ENCODE peak calls at places on chromosome 20, in six cellular contexts. One of them, this sample, is unnamed.

GRCh38 chr20:41927189-41927588 is 309.0 kb upstream of the CHD6 start:
- DNase-seq in CD4-positive, alpha-beta memory T cell: no peak
- DNase-seq in lung: no peak
- DNase-seq in PC-3: no peak
- DNase-seq in spleen: no peak
- DNase-seq in K562: no peak
- DNase-seq in this sample: no peak

GRCh38 chr20:46331612-46332361 is 23.5 kb upstream of the CDH22 start:
- DNase-seq in CD4-positive, alpha-beta memory T cell: no peak
- DNase-seq in lung: no peak
- DNase-seq in PC-3: no peak
- DNase-seq in spleen: no peak
- DNase-seq in K562: no peak
- DNase-seq in this sample: peak; percentile 43

GRCh38 chr20:53716385-53716784 is 122.7 kb upstream of the ZNF217 start:
- DNase-seq in CD4-positive, alpha-beta memory T cell: no peak
- DNase-seq in lung: no peak
- DNase-seq in PC-3: no peak
- DNase-seq in spleen: no peak
- DNase-seq in K562: no peak
- DNase-seq in this sample: no peak

GRCh38 chr20:51313275-51313898 is 229.1 kb downstream of the NFATC2 start:
- DNase-seq in CD4-positive, alpha-beta memory T cell: no peak
- DNase-seq in lung: no peak
- DNase-seq in PC-3: peak; percentile 31
- DNase-seq in spleen: no peak
- DNase-seq in K562: no peak
- DNase-seq in this sample: no peak

GRCh38 chr20:32455171-32455900 is 97.2 kb downstream of the ASXL1 start:
- DNase-seq in CD4-positive, alpha-beta memory T cell: no peak
- DNase-seq in lung: no peak
- DNase-seq in PC-3: no peak
- DNase-seq in spleen: no peak
- DNase-seq in K562: no peak
- DNase-seq in this sample: no peak

GRCh38 chr20:48904566-48905321 is 16.8 kb upstream of the ARFGEF2 start:
- DNase-seq in CD4-positive, alpha-beta memory T cell: peak; percentile 66
- DNase-seq in lung: peak; percentile 46
- DNase-seq in PC-3: peak; percentile 93
- DNase-seq in spleen: no peak
- DNase-seq in K562: peak; percentile 69
- DNase-seq in this sample: peak; percentile 62

GRCh38 chr20:45963059-45964011 is 8.7 kb downstream of the ZNF335 start:
- DNase-seq in CD4-positive, alpha-beta memory T cell: peak; percentile 33
- DNase-seq in lung: no peak
- DNase-seq in PC-3: peak; percentile 76
- DNase-seq in spleen: peak; percentile 73
- DNase-seq in K562: peak; percentile 33
- DNase-seq in this sample: peak; percentile 68

GRCh38 chr20:3686867-3687321 is 5.1 kb upstream of the ADAM33 start:
- DNase-seq in CD4-positive, alpha-beta memory T cell: no peak
- DNase-seq in lung: peak; percentile 58
- DNase-seq in PC-3: peak; percentile 72
- DNase-seq in spleen: no peak
- DNase-seq in K562: no peak
- DNase-seq in this sample: no peak

GRCh38 chr20:5195655-5196054 is 68.8 kb downstream of the CDS2 start:
- DNase-seq in CD4-positive, alpha-beta memory T cell: no peak
- DNase-seq in lung: no peak
- DNase-seq in PC-3: no peak
- DNase-seq in spleen: no peak
- DNase-seq in K562: no peak
- DNase-seq in this sample: no peak

GRCh38 chr20:53071833-53072232 is 99.7 kb downstream of the TSHZ2 start:
- DNase-seq in CD4-positive, alpha-beta memory T cell: no peak
- DNase-seq in lung: no peak
- DNase-seq in PC-3: no peak
- DNase-seq in spleen: no peak
- DNase-seq in K562: no peak
- DNase-seq in this sample: no peak

GRCh38 chr20:40892642-40893041 is 136.0 kb upstream of the TOP1 start:
- DNase-seq in CD4-positive, alpha-beta memory T cell: no peak
- DNase-seq in lung: no peak
- DNase-seq in PC-3: peak; percentile 34
- DNase-seq in spleen: no peak
- DNase-seq in K562: no peak
- DNase-seq in this sample: no peak

GRCh38 chr20:44552950-44553908 is 29.1 kb upstream of the PKIG start:
- DNase-seq in CD4-positive, alpha-beta memory T cell: no peak
- DNase-seq in lung: peak; percentile 74
- DNase-seq in PC-3: peak; percentile 83
- DNase-seq in spleen: no peak
- DNase-seq in K562: no peak
- DNase-seq in this sample: no peak

GRCh38 chr20:34921436-34921835 is 34.2 kb downstream of the GSS start:
- DNase-seq in CD4-positive, alpha-beta memory T cell: no peak
- DNase-seq in lung: no peak
- DNase-seq in PC-3: peak; percentile 56
- DNase-seq in spleen: no peak
- DNase-seq in K562: no peak
- DNase-seq in this sample: no peak

GRCh38 chr20:41418739-41419293 is 52.2 kb upstream of the EMILIN3 start:
- DNase-seq in CD4-positive, alpha-beta memory T cell: no peak
- DNase-seq in lung: no peak
- DNase-seq in PC-3: no peak
- DNase-seq in spleen: no peak
- DNase-seq in K562: no peak
- DNase-seq in this sample: no peak

GRCh38 chr20:41228858-41229257 is 88.7 kb downstream of the ZHX3 start:
- DNase-seq in CD4-positive, alpha-beta memory T cell: no peak
- DNase-seq in lung: no peak
- DNase-seq in PC-3: peak; percentile 31
- DNase-seq in spleen: no peak
- DNase-seq in K562: no peak
- DNase-seq in this sample: no peak

GRCh38 chr20:32249030-32249738 is 28.3 kb upstream of the KIF3B start:
- DNase-seq in CD4-positive, alpha-beta memory T cell: peak; percentile 80
- DNase-seq in lung: no peak
- DNase-seq in PC-3: no peak
- DNase-seq in spleen: peak; percentile 2
- DNase-seq in K562: no peak
- DNase-seq in this sample: no peak

GRCh38 chr20:45487231-45487635 is 17.7 kb downstream of the WFDC2 start:
- DNase-seq in CD4-positive, alpha-beta memory T cell: no peak
- DNase-seq in lung: no peak
- DNase-seq in PC-3: no peak
- DNase-seq in spleen: no peak
- DNase-seq in K562: peak; percentile 52
- DNase-seq in this sample: no peak

GRCh38 chr20:17643531-17644188 is 38.4 kb downstream of the RRBP1 start:
- DNase-seq in CD4-positive, alpha-beta memory T cell: no peak
- DNase-seq in lung: no peak
- DNase-seq in PC-3: no peak
- DNase-seq in spleen: peak; percentile 27
- DNase-seq in K562: no peak
- DNase-seq in this sample: no peak

GRCh38 chr20:36491901-36492617 is 49.3 kb upstream of the MYL9 start:
- DNase-seq in CD4-positive, alpha-beta memory T cell: peak; percentile 62
- DNase-seq in lung: no peak
- DNase-seq in PC-3: no peak
- DNase-seq in spleen: peak; percentile 90
- DNase-seq in K562: no peak
- DNase-seq in this sample: no peak

GRCh38 chr20:13856356-13856755 is 71.5 kb downstream of the NDUFAF5 start:
- DNase-seq in CD4-positive, alpha-beta memory T cell: no peak
- DNase-seq in lung: no peak
- DNase-seq in PC-3: no peak
- DNase-seq in spleen: no peak
- DNase-seq in K562: no peak
- DNase-seq in this sample: no peak

GRCh38 chr20:33291830-33292355 is 8.9 kb downstream of the BPIFB1 start:
- DNase-seq in CD4-positive, alpha-beta memory T cell: peak; percentile 49
- DNase-seq in lung: peak; percentile 34
- DNase-seq in PC-3: peak; percentile 61
- DNase-seq in spleen: peak; percentile 83
- DNase-seq in K562: peak; percentile 78
- DNase-seq in this sample: peak; percentile 74

GRCh38 chr20:32574296-32575226 is 10.6 kb downstream of the NOL4L start:
- DNase-seq in CD4-positive, alpha-beta memory T cell: no peak
- DNase-seq in lung: peak; percentile 30
- DNase-seq in PC-3: peak; percentile 34
- DNase-seq in spleen: no peak
- DNase-seq in K562: peak; percentile 85
- DNase-seq in this sample: no peak

GRCh38 chr20:33236351-33236750 is 555 bp downstream of the BPIFA1 start:
- DNase-seq in CD4-positive, alpha-beta memory T cell: no peak
- DNase-seq in lung: no peak
- DNase-seq in PC-3: no peak
- DNase-seq in spleen: no peak
- DNase-seq in K562: no peak
- DNase-seq in this sample: no peak

GRCh38 chr20:37096415-37097039 is 730 bp upstream of the RBL1 start:
- DNase-seq in CD4-positive, alpha-beta memory T cell: no peak
- DNase-seq in lung: no peak
- DNase-seq in PC-3: no peak
- DNase-seq in spleen: no peak
- DNase-seq in K562: peak; percentile 30
- DNase-seq in this sample: no peak

GRCh38 chr20:35568645-35569044 is 26.8 kb downstream of the ERGIC3 start:
- DNase-seq in CD4-positive, alpha-beta memory T cell: no peak
- DNase-seq in lung: no peak
- DNase-seq in PC-3: peak; percentile 70
- DNase-seq in spleen: peak; percentile 9
- DNase-seq in K562: peak; percentile 47
- DNase-seq in this sample: peak; percentile 29

GRCh38 chr20:39800548-39800947 is 838.4 kb downstream of the DHX35 start:
- DNase-seq in CD4-positive, alpha-beta memory T cell: no peak
- DNase-seq in lung: peak; percentile 30
- DNase-seq in PC-3: no peak
- DNase-seq in spleen: no peak
- DNase-seq in K562: no peak
- DNase-seq in this sample: no peak
- H3K9me3 ChIP-seq in CD4-positive, alpha-beta memory T cell: no peaks in the 10 kb centered on the region
- H3K9me3 ChIP-seq in lung: no peaks in the 10 kb centered on the region
- H3K9me3 ChIP-seq in PC-3: peaks cover 29% of the 10 kb centered on the region
- H3K9me3 ChIP-seq in spleen: peaks cover 14% of the 10 kb centered on the region
- H3K9me3 ChIP-seq in K562: no peaks in the 10 kb centered on the region
- H3K9me3 ChIP-seq in this sample: no peaks in the 10 kb centered on the region

GRCh38 chr20:29326376-29327070 is 1930.9 kb upstream of the DEFB115 start:
- DNase-seq in CD4-positive, alpha-beta memory T cell: no peak
- DNase-seq in lung: no peak
- DNase-seq in PC-3: no peak
- DNase-seq in spleen: peak; percentile 78
- DNase-seq in K562: no peak
- DNase-seq in this sample: no peak

GRCh38 chr20:29319725-29320124 is 1937.7 kb upstream of the DEFB115 start:
- DNase-seq in CD4-positive, alpha-beta memory T cell: no peak
- DNase-seq in lung: no peak
- DNase-seq in PC-3: no peak
- DNase-seq in spleen: no peak
- DNase-seq in K562: no peak
- DNase-seq in this sample: no peak

DNA sequence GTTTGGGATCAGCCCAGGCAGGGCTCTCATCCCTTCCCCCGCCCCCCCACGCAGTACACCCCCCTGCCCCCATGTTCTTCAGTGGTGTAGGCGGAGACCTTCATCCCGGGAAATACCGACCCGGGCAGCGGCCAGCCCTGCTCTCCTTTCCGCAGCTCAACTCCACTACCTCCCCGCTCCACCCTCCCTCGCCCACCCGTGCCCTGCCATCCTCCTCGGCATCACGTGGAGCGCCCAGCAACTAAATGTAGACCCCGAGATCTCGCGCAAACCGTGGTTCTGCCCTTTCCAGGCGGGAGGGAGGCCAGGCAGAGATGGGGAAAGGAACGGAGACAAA is 1932.2 kb upstream of the DEFB115 start:
- DNase-seq in CD4-positive, alpha-beta memory T cell: no peak
- DNase-seq in lung: no peak
- DNase-seq in PC-3: no peak
- DNase-seq in spleen: no peak
- DNase-seq in K562: no peak
- DNase-seq in this sample: no peak
- H3K9me3 ChIP-seq in CD4-positive, alpha-beta memory T cell: peaks cover 4% of the 10 kb centered on the region
- H3K9me3 ChIP-seq in lung: peaks cover 21% of the 10 kb centered on the region
- H3K9me3 ChIP-seq in PC-3: peaks cover 5% of the 10 kb centered on the region
- H3K9me3 ChIP-seq in spleen: peaks cover 17% of the 10 kb centered on the region
- H3K9me3 ChIP-seq in K562: no peaks in the 10 kb centered on the region
- H3K9me3 ChIP-seq in this sample: peaks cover under 1% of the 10 kb centered on the region

DNA sequence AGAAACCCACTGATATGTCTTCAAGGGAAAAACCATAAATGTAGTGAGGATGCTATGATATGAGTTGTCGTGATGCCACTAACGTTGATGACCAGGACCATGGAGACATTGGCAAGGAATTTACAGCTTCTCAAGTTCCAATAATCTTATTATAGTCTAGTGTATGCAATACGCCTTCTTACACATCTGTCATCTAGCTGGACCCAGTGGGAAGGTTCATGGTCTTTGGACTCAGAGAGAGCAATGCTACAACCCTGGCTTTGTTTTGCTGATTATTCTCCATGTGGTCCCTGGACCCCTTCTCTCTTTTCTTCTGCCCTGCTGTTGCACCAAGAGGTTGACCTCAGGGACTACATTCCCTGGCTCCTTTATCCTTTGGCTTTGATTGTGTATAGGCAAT is 75.9 kb upstream of the BMP2 start:
- DNase-seq in CD4-positive, alpha-beta memory T cell: no peak
- DNase-seq in lung: no peak
- DNase-seq in PC-3: no peak
- DNase-seq in spleen: no peak
- DNase-seq in K562: no peak
- DNase-seq in this sample: no peak
- H3K9me3 ChIP-seq in CD4-positive, alpha-beta memory T cell: no peaks in the 10 kb centered on the region
- H3K9me3 ChIP-seq in lung: no peaks in the 10 kb centered on the region
- H3K9me3 ChIP-seq in PC-3: no peaks in the 10 kb centered on the region
- H3K9me3 ChIP-seq in spleen: no peaks in the 10 kb centered on the region
- H3K9me3 ChIP-seq in K562: no peaks in the 10 kb centered on the region
- H3K9me3 ChIP-seq in this sample: no peaks in the 10 kb centered on the region

DNA sequence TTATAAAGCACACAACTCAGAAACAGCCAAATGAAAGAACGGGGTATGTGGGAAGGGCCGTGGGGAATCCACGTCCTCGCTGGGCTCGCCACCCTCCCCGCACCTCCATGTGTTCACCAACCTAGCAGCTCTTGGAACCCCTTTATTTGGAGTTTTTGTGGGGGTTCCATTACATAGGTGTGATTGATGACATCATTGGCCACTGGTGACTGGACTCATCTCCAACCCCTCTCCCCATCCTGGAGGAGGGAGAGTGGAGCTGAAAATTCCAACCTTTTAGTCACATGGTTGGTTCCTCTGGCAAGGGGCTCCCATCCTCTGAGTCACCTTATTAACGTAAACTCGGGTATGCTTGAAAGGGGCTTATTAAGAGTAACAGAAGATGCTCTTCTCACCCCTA is 592.0 kb upstream of the FLRT3 start:
- DNase-seq in CD4-positive, alpha-beta memory T cell: no peak
- DNase-seq in lung: no peak
- DNase-seq in PC-3: no peak
- DNase-seq in spleen: no peak
- DNase-seq in K562: no peak
- DNase-seq in this sample: no peak
- H3K9me3 ChIP-seq in CD4-positive, alpha-beta memory T cell: no peaks in the 10 kb centered on the region
- H3K9me3 ChIP-seq in lung: no peaks in the 10 kb centered on the region
- H3K9me3 ChIP-seq in PC-3: no peaks in the 10 kb centered on the region
- H3K9me3 ChIP-seq in spleen: peaks cover 29% of the 10 kb centered on the region
- H3K9me3 ChIP-seq in K562: no peaks in the 10 kb centered on the region
- H3K9me3 ChIP-seq in this sample: no peaks in the 10 kb centered on the region

GRCh38 chr20:50292324-50293243 is 102.0 kb downstream of the CEBPB start:
- DNase-seq in CD4-positive, alpha-beta memory T cell: no peak
- DNase-seq in lung: peak; percentile 91
- DNase-seq in PC-3: peak; percentile 72
- DNase-seq in spleen: peak; percentile 93
- DNase-seq in K562: peak; percentile 97
- DNase-seq in this sample: no peak
- H3K9me3 ChIP-seq in CD4-positive, alpha-beta memory T cell: no peaks in the 10 kb centered on the region
- H3K9me3 ChIP-seq in lung: no peaks in the 10 kb centered on the region
- H3K9me3 ChIP-seq in PC-3: no peaks in the 10 kb centered on the region
- H3K9me3 ChIP-seq in spleen: no peaks in the 10 kb centered on the region
- H3K9me3 ChIP-seq in K562: no peaks in the 10 kb centered on the region
- H3K9me3 ChIP-seq in this sample: no peaks in the 10 kb centered on the region

This sample was measured in WERI-Rb-1.